ENCODE peak calls at places on chromosomes 7 and 10, in six cellular contexts. G, T, U, B, W and Z are unnamed samples.

GRCh38 chr7:11648104-11648503 is 183.9 kb downstream of the THSD7A start:
- DNase-seq in G (no peak), T (no peak), U (no peak), B (no peak), W (no peak), Z (no peak)

GRCh38 chr7:24192053-24192452 is 91.9 kb upstream of the NPY start:
- DNase-seq in G (no peak), T (no peak), U (no peak), B (no peak), W (no peak), Z (peak; percentile 21)

GRCh38 chr10:94858022-94858421 is 80.4 kb upstream of the CYP2C9 start:
- DNase-seq in G (no peak), T (no peak), U (no peak), B (peak; percentile 57), W (no peak), Z (no peak)

GRCh38 chr7:114426824-114427223 is 12.2 kb downstream of the FOXP2 start:
- DNase-seq in G (no peak), T (no peak), U (no peak), B (no peak), W (no peak), Z (no peak)

GRCh38 chr10:80158598-80159127 is 26.1 kb downstream of the PLAC9 start:
- DNase-seq in G (no peak), T (peak; percentile 97), U (no peak), B (no peak), W (peak; percentile 73), Z (peak; percentile 94)

GRCh38 chr7:73338321-73338720 is 10.4 kb downstream of the FKBP6 start:
- DNase-seq in G (no peak), T (no peak), U (no peak), B (no peak), W (no peak), Z (no peak)

GRCh38 chr10:133336131-133337078 is at the start of gene CALY:
- DNase-seq in G (peak; percentile 76), T (no peak), U (peak; percentile 59), B (peak; percentile 80), W (no peak), Z (no peak)

GRCh38 chr10:117460846-117461765 is 81.4 kb upstream of the EMX2 start:
- DNase-seq in G (no peak), T (peak; percentile 83), U (no peak), B (no peak), W (no peak), Z (peak; percentile 80)

GRCh38 chr10:4450981-4451501 is 375.0 kb upstream of the AKR1E2 start:
- DNase-seq in G (no peak), T (peak; percentile 85), U (peak; percentile 71), B (no peak), W (no peak), Z (peak; percentile 56)

GRCh38 chr7:146090023-146090645 is 26.5 kb upstream of the CNTNAP2 start:
- DNase-seq in G (peak; percentile 2), T (no peak), U (peak; percentile 4), B (no peak), W (no peak), Z (no peak)

GRCh38 chr7:115889669-115889984 is 140.9 kb downstream of the TFEC start:
- DNase-seq in G (no peak), T (no peak), U (no peak), B (no peak), W (no peak), Z (no peak)

GRCh38 chr7:42914009-42914725 is 2.3 kb upstream of the C7orf25 start:
- DNase-seq in G (no peak), T (peak; percentile 37), U (no peak), B (no peak), W (no peak), Z (no peak)
- H3K4me3 ChIP-seq in G (no peak overlapping the region), T (no peak overlapping the region), U (no peak overlapping the region), B (no peak overlapping the region), W (no peak overlapping the region), Z (no peak overlapping the region)

DNA sequence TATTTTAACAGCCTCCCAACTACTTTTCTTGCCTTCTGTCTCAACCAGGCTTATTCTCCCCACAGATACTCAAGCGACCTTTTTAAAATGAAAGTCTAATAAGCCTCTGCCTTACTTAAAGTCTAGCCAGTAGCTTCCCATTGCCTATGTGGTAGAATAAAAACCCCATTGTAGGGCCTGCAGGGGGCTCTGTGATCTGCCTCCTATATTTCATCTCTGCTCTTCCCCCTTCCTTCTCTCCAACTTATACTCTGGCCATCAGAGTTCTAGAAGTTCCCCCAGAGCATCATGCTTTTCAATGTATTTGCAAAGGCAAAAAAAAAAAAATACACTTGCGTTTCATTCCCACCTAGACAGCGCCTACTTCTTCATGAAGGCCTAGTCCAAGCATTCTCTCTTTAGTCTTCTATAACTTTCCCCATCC is 167.7 kb upstream of the ADO start:
- DNase-seq in G (no peak), T (no peak), U (peak; percentile 13), B (no peak), W (no peak), Z (no peak)
- H3K4me3 ChIP-seq in G (no peak overlapping the region), T (no peak overlapping the region), U (no peak overlapping the region), B (no peak overlapping the region), W (no peak overlapping the region), Z (no peak overlapping the region)

GRCh38 chr10:70810967-70811366 is 4.8 kb upstream of the SGPL1 start:
- DNase-seq in G (no peak), T (no peak), U (no peak), B (no peak), W (no peak), Z (no peak)
- H3K4me3 ChIP-seq in G (no peak overlapping the region), T (no peak overlapping the region), U (no peak overlapping the region), B (no peak overlapping the region), W (no peak overlapping the region), Z (no peak overlapping the region)

GRCh38 chr7:137992042-137992737 is 9.7 kb downstream of the CREB3L2 start:
- DNase-seq in G (no peak), T (no peak), U (no peak), B (no peak), W (no peak), Z (no peak)
- H3K4me3 ChIP-seq in G (no peak overlapping the region), T (peak overlapping the region; percentile 7), U (no peak overlapping the region), B (peak overlapping the region; percentile 45), W (no peak overlapping the region), Z (peak overlapping the region; percentile 2)

GRCh38 chr10:121975295-121976086 is 474 bp upstream of the NSMCE4A start:
- DNase-seq in G (no peak), T (no peak), U (no peak), B (no peak), W (no peak), Z (no peak)

GRCh38 chr10:121976607-121977006 is 1.6 kb upstream of the NSMCE4A start:
- DNase-seq in G (no peak), T (no peak), U (no peak), B (no peak), W (no peak), Z (no peak)

GRCh38 chr10:121974019-121974534 is 940 bp downstream of the NSMCE4A start:
- DNase-seq in G (peak; percentile 2), T (no peak), U (no peak), B (no peak), W (no peak), Z (no peak)

GRCh38 chr10:121978511-121978910 is 3.5 kb upstream of the NSMCE4A start:
- DNase-seq in G (no peak), T (no peak), U (no peak), B (no peak), W (no peak), Z (no peak)

DNA sequence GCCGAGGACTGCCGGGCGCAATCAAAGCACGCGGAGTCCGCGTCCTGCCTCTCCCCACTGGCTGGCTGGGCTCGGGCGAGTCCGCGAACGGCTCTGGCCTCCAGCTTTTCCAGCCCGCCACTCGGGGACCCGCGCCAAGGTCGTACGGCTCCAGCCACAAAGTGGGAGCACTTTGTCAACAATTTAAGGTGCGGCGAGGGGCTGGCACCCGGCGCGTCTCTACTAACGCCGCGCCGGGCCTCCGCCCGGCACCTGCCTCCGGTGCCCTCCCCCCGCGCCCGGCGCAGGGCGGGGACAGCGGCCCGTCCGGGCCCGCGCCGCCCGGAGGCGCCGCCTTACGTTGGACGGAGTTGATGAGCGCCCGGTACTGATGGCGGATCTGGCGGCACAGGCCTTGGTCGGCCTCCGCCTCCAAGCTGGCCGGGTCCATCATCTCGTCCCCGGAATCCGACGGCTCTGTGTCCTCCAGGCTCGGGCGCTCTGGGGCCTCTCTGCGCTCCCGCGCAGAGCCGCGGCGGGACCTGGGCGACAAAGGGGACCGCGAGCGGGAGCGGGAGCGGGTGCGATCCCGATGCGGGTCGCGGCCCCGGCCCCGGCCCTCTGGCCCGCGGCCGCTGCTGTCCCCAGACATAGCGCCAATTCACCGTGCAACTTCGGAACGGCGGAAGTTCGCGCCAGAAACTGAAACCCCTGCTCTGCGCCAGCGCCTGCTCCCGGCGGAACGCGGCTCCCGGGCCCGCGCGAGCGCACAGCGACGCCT is at the start of gene NSMCE4A:
- DNase-seq in G (peak; percentile 77), T (no peak), U (peak; percentile 83), B (peak; percentile 94), W (peak; percentile 36), Z (no peak)
- H3K4me3 ChIP-seq in G (peak within 1 kb of the TSS; percentile 83), T (peak within 1 kb of the TSS; percentile 78), U (peak within 1 kb of the TSS; percentile 98), B (peak within 1 kb of the TSS; percentile 94), W (peak within 1 kb of the TSS; percentile 70), Z (peak within 1 kb of the TSS; percentile 73)

DNA sequence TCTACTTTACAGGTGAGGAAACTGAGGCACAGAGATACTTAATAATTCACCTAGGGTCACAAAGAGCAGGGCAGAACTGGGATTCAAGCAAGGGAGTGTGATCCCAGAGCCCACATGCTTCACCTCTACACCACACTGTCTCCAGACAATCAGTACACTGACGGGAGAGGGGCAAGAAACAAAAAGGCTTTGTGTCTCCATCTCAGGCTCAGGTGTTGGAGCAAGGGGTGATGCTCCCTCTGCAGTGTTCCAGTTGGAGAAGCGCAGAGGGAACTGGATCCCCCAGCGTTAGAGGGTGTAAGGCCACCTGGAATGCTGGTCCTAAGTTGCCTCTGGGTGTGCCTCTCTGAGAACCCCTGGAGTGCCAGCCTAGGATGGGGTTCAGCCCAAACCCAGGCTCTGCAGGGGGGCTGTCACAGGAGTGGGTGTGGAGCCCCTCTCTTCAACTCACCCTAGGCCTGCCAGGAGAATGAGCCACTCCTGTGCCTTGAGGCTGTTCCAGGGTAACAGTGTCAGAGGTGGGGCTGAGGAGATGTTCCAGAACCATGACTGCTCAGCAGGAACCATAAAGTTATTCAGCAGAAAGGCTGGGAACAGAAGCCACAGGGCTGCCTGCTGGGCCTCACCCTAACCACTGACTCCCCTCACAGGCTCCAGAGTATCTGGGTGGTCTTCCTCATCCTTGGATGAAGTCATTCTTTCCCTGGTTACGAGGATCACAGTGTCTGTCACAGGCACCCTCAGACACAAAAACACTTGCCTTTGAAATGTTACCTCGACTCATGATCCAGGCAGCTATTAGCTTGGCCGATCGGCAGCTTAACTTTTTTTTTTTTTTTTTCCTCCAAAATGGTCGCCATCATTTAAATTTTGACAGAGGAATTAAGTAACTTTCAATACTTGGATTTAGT is 5.4 kb downstream of the RBP4 start:
- DNase-seq in G (no peak), T (no peak), U (no peak), B (no peak), W (no peak), Z (no peak)
- H3K4me3 ChIP-seq in G (no peak overlapping the region), T (no peak overlapping the region), U (no peak overlapping the region), B (no peak overlapping the region), W (no peak overlapping the region), Z (no peak overlapping the region)